ENCODE peak calls at places on chromosome 14, in eight cellular contexts. One of them, this sample, is unnamed.

GRCh38 chr14:99437706-99438105 is 43.0 kb downstream of the SETD3 start:
- DNase-seq in A172: no peak
- DNase-seq in brain microvascular endothelial cell: no peak
- DNase-seq in EL: no peak
- DNase-seq in left lung: no peak
- DNase-seq in GM13977: no peak
- DNase-seq in RPMI7951: no peak
- DNase-seq in endothelial cell: no peak
- DNase-seq in this sample: no peak

GRCh38 chr14:92690171-92691011 is 58.0 kb downstream of the LGMN start:
- DNase-seq in A172: peak
- DNase-seq in brain microvascular endothelial cell: peak
- DNase-seq in EL: peak
- DNase-seq in left lung: no peak
- DNase-seq in GM13977: no peak
- DNase-seq in RPMI7951: peak
- DNase-seq in endothelial cell: peak
- DNase-seq in this sample: peak

GRCh38 chr14:71319646-71320045 is 412.4 kb downstream of the PCNX1 start:
- DNase-seq in A172: peak
- DNase-seq in brain microvascular endothelial cell: peak
- DNase-seq in EL: peak
- DNase-seq in left lung: no peak
- DNase-seq in GM13977: peak
- DNase-seq in RPMI7951: peak
- DNase-seq in endothelial cell: no peak
- DNase-seq in this sample: peak

GRCh38 chr14:96201157-96201556 is 3.5 kb upstream of the BDKRB2 start:
- DNase-seq in A172: no peak
- DNase-seq in brain microvascular endothelial cell: no peak
- DNase-seq in EL: no peak
- DNase-seq in left lung: peak
- DNase-seq in GM13977: no peak
- DNase-seq in RPMI7951: no peak
- DNase-seq in endothelial cell: no peak
- DNase-seq in this sample: no peak

GRCh38 chr14:73364559-73364958 is 93.8 kb downstream of the NUMB start:
- DNase-seq in A172: no peak
- DNase-seq in brain microvascular endothelial cell: no peak
- DNase-seq in EL: no peak
- DNase-seq in left lung: no peak
- DNase-seq in GM13977: no peak
- DNase-seq in RPMI7951: no peak
- DNase-seq in endothelial cell: no peak
- DNase-seq in this sample: no peak

GRCh38 chr14:22483863-22484593 is 105.0 kb downstream of the DAD1 start:
- DNase-seq in A172: no peak
- DNase-seq in brain microvascular endothelial cell: peak
- DNase-seq in EL: no peak
- DNase-seq in left lung: no peak
- DNase-seq in GM13977: no peak
- DNase-seq in RPMI7951: no peak
- DNase-seq in endothelial cell: no peak
- DNase-seq in this sample: no peak

GRCh38 chr14:101177301-101178055 is 274.0 kb upstream of the RTL1 start:
- DNase-seq in A172: no peak
- DNase-seq in brain microvascular endothelial cell: no peak
- DNase-seq in EL: no peak
- DNase-seq in left lung: no peak
- DNase-seq in GM13977: no peak
- DNase-seq in RPMI7951: no peak
- DNase-seq in endothelial cell: no peak
- DNase-seq in this sample: no peak

GRCh38 chr14:86464386-86464785 is 934.4 kb downstream of the FLRT2 start:
- DNase-seq in A172: no peak
- DNase-seq in brain microvascular endothelial cell: no peak
- DNase-seq in EL: no peak
- DNase-seq in left lung: no peak
- DNase-seq in GM13977: no peak
- DNase-seq in RPMI7951: no peak
- DNase-seq in endothelial cell: no peak
- DNase-seq in this sample: no peak

GRCh38 chr14:72614891-72615410 is 278.9 kb downstream of the DPF3 start:
- DNase-seq in A172: no peak
- DNase-seq in brain microvascular endothelial cell: no peak
- DNase-seq in EL: no peak
- DNase-seq in left lung: no peak
- DNase-seq in GM13977: no peak
- DNase-seq in RPMI7951: no peak
- DNase-seq in endothelial cell: no peak
- DNase-seq in this sample: no peak

GRCh38 chr14:43140453-43140852 is 1366.6 kb downstream of the FSCB start:
- DNase-seq in A172: no peak
- DNase-seq in brain microvascular endothelial cell: no peak
- DNase-seq in EL: no peak
- DNase-seq in left lung: no peak
- DNase-seq in GM13977: no peak
- DNase-seq in RPMI7951: no peak
- DNase-seq in endothelial cell: no peak
- DNase-seq in this sample: no peak

GRCh38 chr14:99040047-99040446 is 231.9 kb downstream of the BCL11B start:
- DNase-seq in A172: no peak
- DNase-seq in brain microvascular endothelial cell: no peak
- DNase-seq in EL: no peak
- DNase-seq in left lung: no peak
- DNase-seq in GM13977: no peak
- DNase-seq in RPMI7951: no peak
- DNase-seq in endothelial cell: no peak
- DNase-seq in this sample: no peak

GRCh38 chr14:48874701-48875100 is 711.5 kb downstream of the RPS29 start:
- DNase-seq in A172: no peak
- DNase-seq in brain microvascular endothelial cell: no peak
- DNase-seq in EL: no peak
- DNase-seq in left lung: no peak
- DNase-seq in GM13977: no peak
- DNase-seq in RPMI7951: no peak
- DNase-seq in endothelial cell: no peak
- DNase-seq in this sample: no peak

GRCh38 chr14:100673085-100673806 is 53.4 kb upstream of the DLK1 start:
- DNase-seq in A172: no peak
- DNase-seq in brain microvascular endothelial cell: no peak
- DNase-seq in EL: no peak
- DNase-seq in left lung: peak
- DNase-seq in GM13977: no peak
- DNase-seq in RPMI7951: no peak
- DNase-seq in endothelial cell: peak
- DNase-seq in this sample: no peak

GRCh38 chr14:62162998-62163589 is 400.9 kb downstream of the SNAPC1 start:
- DNase-seq in A172: peak
- DNase-seq in brain microvascular endothelial cell: peak
- DNase-seq in EL: peak
- DNase-seq in left lung: no peak
- DNase-seq in GM13977: peak
- DNase-seq in RPMI7951: peak
- DNase-seq in endothelial cell: peak
- DNase-seq in this sample: peak

GRCh38 chr14:58332514-58332913 is 34.2 kb downstream of the ARID4A start:
- DNase-seq in A172: no peak
- DNase-seq in brain microvascular endothelial cell: no peak
- DNase-seq in EL: no peak
- DNase-seq in left lung: no peak
- DNase-seq in GM13977: no peak
- DNase-seq in RPMI7951: no peak
- DNase-seq in endothelial cell: no peak
- DNase-seq in this sample: no peak

GRCh38 chr14:85531594-85532391 is 1.8 kb downstream of the FLRT2 start:
- DNase-seq in A172: peak
- DNase-seq in brain microvascular endothelial cell: peak
- DNase-seq in EL: peak
- DNase-seq in left lung: peak
- DNase-seq in GM13977: no peak
- DNase-seq in RPMI7951: peak
- DNase-seq in endothelial cell: peak
- DNase-seq in this sample: peak

GRCh38 chr14:100830681-100831080 is 4.8 kb downstream of the MEG3 start:
- DNase-seq in A172: no peak
- DNase-seq in brain microvascular endothelial cell: no peak
- DNase-seq in EL: no peak
- DNase-seq in left lung: no peak
- DNase-seq in GM13977: no peak
- DNase-seq in RPMI7951: no peak
- DNase-seq in endothelial cell: no peak
- DNase-seq in this sample: no peak

GRCh38 chr14:67602995-67603545 is 3.0 kb upstream of the PIGH start:
- DNase-seq in A172: no peak
- DNase-seq in brain microvascular endothelial cell: no peak
- DNase-seq in EL: no peak
- DNase-seq in left lung: no peak
- DNase-seq in GM13977: no peak
- DNase-seq in RPMI7951: no peak
- DNase-seq in endothelial cell: no peak
- DNase-seq in this sample: peak

GRCh38 chr14:103698380-103699260 is 16.6 kb downstream of the XRCC3 start:
- DNase-seq in A172: no peak
- DNase-seq in brain microvascular endothelial cell: no peak
- DNase-seq in EL: no peak
- DNase-seq in left lung: peak
- DNase-seq in GM13977: no peak
- DNase-seq in RPMI7951: no peak
- DNase-seq in endothelial cell: no peak
- DNase-seq in this sample: no peak

GRCh38 chr14:76926521-76927251 is 100.5 kb downstream of the LRRC74A start:
- DNase-seq in A172: peak
- DNase-seq in brain microvascular endothelial cell: peak
- DNase-seq in EL: no peak
- DNase-seq in left lung: no peak
- DNase-seq in GM13977: peak
- DNase-seq in RPMI7951: peak
- DNase-seq in endothelial cell: no peak
- DNase-seq in this sample: no peak

GRCh38 chr14:103401223-103402214 is 16.3 kb downstream of the MARK3 start:
- DNase-seq in A172: peak
- DNase-seq in brain microvascular endothelial cell: peak
- DNase-seq in EL: peak
- DNase-seq in left lung: no peak
- DNase-seq in GM13977: no peak
- DNase-seq in RPMI7951: peak
- DNase-seq in endothelial cell: no peak
- DNase-seq in this sample: peak

GRCh38 chr14:40981247-40981646 is 625.4 kb upstream of the LRFN5 start:
- DNase-seq in A172: peak
- DNase-seq in brain microvascular endothelial cell: no peak
- DNase-seq in EL: no peak
- DNase-seq in left lung: no peak
- DNase-seq in GM13977: no peak
- DNase-seq in RPMI7951: no peak
- DNase-seq in endothelial cell: no peak
- DNase-seq in this sample: no peak

GRCh38 chr14:101810897-101811620 is 49.5 kb downstream of the PPP2R5C start:
- DNase-seq in A172: peak
- DNase-seq in brain microvascular endothelial cell: peak
- DNase-seq in EL: peak
- DNase-seq in left lung: no peak
- DNase-seq in GM13977: no peak
- DNase-seq in RPMI7951: peak
- DNase-seq in endothelial cell: no peak
- DNase-seq in this sample: no peak

GRCh38 chr14:36518586-36519430 is 1.2 kb downstream of the NKX2-1 start:
- DNase-seq in A172: no peak
- DNase-seq in brain microvascular endothelial cell: no peak
- DNase-seq in EL: no peak
- DNase-seq in left lung: peak
- DNase-seq in GM13977: peak
- DNase-seq in RPMI7951: no peak
- DNase-seq in endothelial cell: no peak
- DNase-seq in this sample: no peak

GRCh38 chr14:52977798-52978197 is 26.9 kb upstream of the FERMT2 start:
- DNase-seq in A172: no peak
- DNase-seq in brain microvascular endothelial cell: no peak
- DNase-seq in EL: no peak
- DNase-seq in left lung: no peak
- DNase-seq in GM13977: no peak
- DNase-seq in RPMI7951: no peak
- DNase-seq in endothelial cell: no peak
- DNase-seq in this sample: no peak

GRCh38 chr14:66804141-66804540 is 296.2 kb downstream of the GPHN start:
- DNase-seq in A172: no peak
- DNase-seq in brain microvascular endothelial cell: no peak
- DNase-seq in EL: no peak
- DNase-seq in left lung: no peak
- DNase-seq in GM13977: no peak
- DNase-seq in RPMI7951: no peak
- DNase-seq in endothelial cell: no peak
- DNase-seq in this sample: no peak

GRCh38 chr14:56587701-56588100 is 8.1 kb downstream of the TMEM260 start:
- DNase-seq in A172: no peak
- DNase-seq in brain microvascular endothelial cell: no peak
- DNase-seq in EL: no peak
- DNase-seq in left lung: no peak
- DNase-seq in GM13977: no peak
- DNase-seq in RPMI7951: no peak
- DNase-seq in endothelial cell: no peak
- DNase-seq in this sample: no peak

GRCh38 chr14:61502459-61503093 is 181.2 kb downstream of the PRKCH start:
- DNase-seq in A172: peak
- DNase-seq in brain microvascular endothelial cell: no peak
- DNase-seq in EL: no peak
- DNase-seq in left lung: no peak
- DNase-seq in GM13977: no peak
- DNase-seq in RPMI7951: no peak
- DNase-seq in endothelial cell: no peak
- DNase-seq in this sample: no peak

GRCh38 chr14:30214456-30215090 is 286.9 kb upstream of the PRKD1 start:
- DNase-seq in A172: peak
- DNase-seq in brain microvascular endothelial cell: peak
- DNase-seq in EL: peak
- DNase-seq in left lung: no peak
- DNase-seq in GM13977: peak
- DNase-seq in RPMI7951: peak
- DNase-seq in endothelial cell: peak
- DNase-seq in this sample: peak

GRCh38 chr14:62667515-62667914 is 377.7 kb downstream of the KCNH5 start:
- DNase-seq in A172: no peak
- DNase-seq in brain microvascular endothelial cell: no peak
- DNase-seq in EL: no peak
- DNase-seq in left lung: no peak
- DNase-seq in GM13977: no peak
- DNase-seq in RPMI7951: no peak
- DNase-seq in endothelial cell: no peak
- DNase-seq in this sample: no peak

GRCh38 chr14:50871223-50871622 is 630 bp upstream of the ABHD12B start:
- DNase-seq in A172: no peak
- DNase-seq in brain microvascular endothelial cell: no peak
- DNase-seq in EL: no peak
- DNase-seq in left lung: no peak
- DNase-seq in GM13977: no peak
- DNase-seq in RPMI7951: no peak
- DNase-seq in endothelial cell: no peak
- DNase-seq in this sample: no peak

GRCh38 chr14:103480595-103480994 is 42.0 kb downstream of the CKB start:
- DNase-seq in A172: no peak
- DNase-seq in brain microvascular endothelial cell: no peak
- DNase-seq in EL: no peak
- DNase-seq in left lung: no peak
- DNase-seq in GM13977: peak
- DNase-seq in RPMI7951: no peak
- DNase-seq in endothelial cell: no peak
- DNase-seq in this sample: no peak

GRCh38 chr14:94173471-94173884 is 644 bp upstream of the PPP4R4 start:
- DNase-seq in A172: no peak
- DNase-seq in brain microvascular endothelial cell: no peak
- DNase-seq in EL: no peak
- DNase-seq in left lung: peak
- DNase-seq in GM13977: no peak
- DNase-seq in RPMI7951: no peak
- DNase-seq in endothelial cell: no peak
- DNase-seq in this sample: no peak

GRCh38 chr14:88039197-88039596 is 34.3 kb downstream of the GPR65 start:
- DNase-seq in A172: no peak
- DNase-seq in brain microvascular endothelial cell: no peak
- DNase-seq in EL: no peak
- DNase-seq in left lung: no peak
- DNase-seq in GM13977: no peak
- DNase-seq in RPMI7951: no peak
- DNase-seq in endothelial cell: no peak
- DNase-seq in this sample: no peak

This sample was measured in kidney glomerular epithelial cell.